ENCODE peak calls at places on chromosomes 1 and 21, in nine cellular contexts. G is ovary, K is GM12892, A is endothelial cell of umbilical vein, N is heart left ventricle, D is breast epithelium, X is tibial nerve, T is upper lobe of left lung, J is H54. Q is an unnamed sample.

GRCh38 chr1:7010534-7011200 is 225.4 kb downstream of the CAMTA1 start:
- DNase-seq in G (no peak), K (no peak), A (no peak), N (no peak), D (no peak), X (no peak), T (no peak), J (no peak), Q (no peak)

GRCh38 chr1:206590025-206590834 is 22.0 kb downstream of the EIF2D start:
- DNase-seq in G (no peak), K (no peak), A (no peak), N (no peak), D (no peak), X (no peak), T (no peak), J (peak), Q (no peak)

GRCh38 chr1:145845514-145846161 is at the start of gene NUDT17:
- DNase-seq in G (peak), K (peak), A (peak), N (peak), D (peak), X (peak), T (peak), J (peak), Q (peak)

GRCh38 chr1:226223157-226223785 is at the start of gene MIXL1:
- DNase-seq in G (no peak), K (peak), A (no peak), N (no peak), D (no peak), X (no peak), T (peak), J (no peak), Q (peak)

GRCh38 chr1:32468791-32469190 is 3.9 kb downstream of the ZBTB8B start:
- DNase-seq in G (no peak), K (no peak), A (no peak), N (no peak), D (no peak), X (no peak), T (no peak), J (no peak), Q (no peak)

GRCh38 chr1:116766616-116767469 is 12.6 kb downstream of the CD2 start:
- DNase-seq in G (no peak), K (no peak), A (no peak), N (no peak), D (no peak), X (no peak), T (no peak), J (no peak), Q (no peak)

GRCh38 chr1:102776074-102776473 is 332.2 kb downstream of the COL11A1 start:
- DNase-seq in G (no peak), K (no peak), A (no peak), N (no peak), D (no peak), X (no peak), T (no peak), J (no peak), Q (no peak)

GRCh38 chr1:6385673-6386191 is 7.8 kb downstream of the ACOT7 start:
- DNase-seq in G (no peak), K (no peak), A (peak), N (peak), D (peak), X (no peak), T (peak), J (peak), Q (no peak)

GRCh38 chr1:226634156-226634588 is 85.6 kb downstream of the STUM start:
- DNase-seq in G (peak), K (peak), A (peak), N (peak), D (peak), X (peak), T (peak), J (peak), Q (peak)

GRCh38 chr1:41735587-41736290 is 183.0 kb downstream of the HIVEP3 start:
- DNase-seq in G (no peak), K (no peak), A (no peak), N (peak), D (no peak), X (no peak), T (no peak), J (no peak), Q (no peak)

GRCh38 chr1:79859212-79859948 is 852.9 kb upstream of the ADGRL4 start:
- DNase-seq in G (no peak), K (no peak), A (peak), N (no peak), D (no peak), X (no peak), T (no peak), J (peak), Q (no peak)

GRCh38 chr1:18632711-18633427 is 2.2 kb downstream of the PAX7 start:
- DNase-seq in G (no peak), K (no peak), A (no peak), N (no peak), D (no peak), X (no peak), T (peak), J (no peak), Q (no peak)

GRCh38 chr1:98388431-98388830 is 273.1 kb upstream of the SNX7 start:
- DNase-seq in G (no peak), K (no peak), A (peak), N (no peak), D (no peak), X (no peak), T (no peak), J (peak), Q (no peak)

GRCh38 chr1:11990303-11991032 is 10.2 kb downstream of the MFN2 start:
- DNase-seq in G (no peak), K (no peak), A (no peak), N (peak), D (no peak), X (no peak), T (no peak), J (no peak), Q (no peak)

GRCh38 chr1:158496379-158496778 is 24.4 kb downstream of the OR10R2 start:
- DNase-seq in G (no peak), K (no peak), A (peak), N (no peak), D (no peak), X (no peak), T (no peak), J (no peak), Q (no peak)

GRCh38 chr1:180270767-180271639 is 40.9 kb downstream of the LHX4 start:
- DNase-seq in G (peak), K (no peak), A (no peak), N (peak), D (no peak), X (no peak), T (no peak), J (no peak), Q (no peak)

GRCh38 chr21:35204125-35204524 is 155.0 kb upstream of the RUNX1 start:
- DNase-seq in G (no peak), K (no peak), A (peak), N (no peak), D (no peak), X (no peak), T (no peak), J (no peak), Q (no peak)

GRCh38 chr21:45454924-45455315 is 50.0 kb downstream of the COL18A1 start:
- DNase-seq in G (no peak), K (no peak), A (no peak), N (peak), D (no peak), X (no peak), T (peak), J (no peak), Q (no peak)

GRCh38 chr1:237879195-237879594 is 11.5 kb downstream of the ZP4 start:
- DNase-seq in G (no peak), K (no peak), A (no peak), N (no peak), D (no peak), X (no peak), T (no peak), J (peak), Q (no peak)

GRCh38 chr1:178530037-178530402 is 17.1 kb downstream of the TEX35 start:
- DNase-seq in G (no peak), K (no peak), A (no peak), N (peak), D (peak), X (no peak), T (no peak), J (peak), Q (no peak)

GRCh38 chr1:161115132-161115711 is 2.6 kb downstream of the PFDN2 start:
- DNase-seq in G (no peak), K (no peak), A (peak), N (no peak), D (no peak), X (no peak), T (no peak), J (peak), Q (no peak)

GRCh38 chr21:44084496-44085241 is 22.5 kb upstream of the PWP2 start:
- DNase-seq in G (no peak), K (no peak), A (no peak), N (no peak), D (no peak), X (no peak), T (no peak), J (no peak), Q (no peak)

GRCh38 chr21:27776925-27777553 is 810.2 kb upstream of the ADAMTS5 start:
- DNase-seq in G (no peak), K (no peak), A (no peak), N (peak), D (no peak), X (no peak), T (no peak), J (no peak), Q (no peak)

GRCh38 chr21:15222711-15223110 is 157.9 kb upstream of the NRIP1 start:
- DNase-seq in G (no peak), K (no peak), A (no peak), N (no peak), D (no peak), X (no peak), T (no peak), J (no peak), Q (no peak)

GRCh38 chr1:202656057-202656456 is 54.2 kb downstream of the SYT2 start:
- DNase-seq in G (no peak), K (no peak), A (no peak), N (no peak), D (no peak), X (no peak), T (no peak), J (no peak), Q (no peak)

DNA sequence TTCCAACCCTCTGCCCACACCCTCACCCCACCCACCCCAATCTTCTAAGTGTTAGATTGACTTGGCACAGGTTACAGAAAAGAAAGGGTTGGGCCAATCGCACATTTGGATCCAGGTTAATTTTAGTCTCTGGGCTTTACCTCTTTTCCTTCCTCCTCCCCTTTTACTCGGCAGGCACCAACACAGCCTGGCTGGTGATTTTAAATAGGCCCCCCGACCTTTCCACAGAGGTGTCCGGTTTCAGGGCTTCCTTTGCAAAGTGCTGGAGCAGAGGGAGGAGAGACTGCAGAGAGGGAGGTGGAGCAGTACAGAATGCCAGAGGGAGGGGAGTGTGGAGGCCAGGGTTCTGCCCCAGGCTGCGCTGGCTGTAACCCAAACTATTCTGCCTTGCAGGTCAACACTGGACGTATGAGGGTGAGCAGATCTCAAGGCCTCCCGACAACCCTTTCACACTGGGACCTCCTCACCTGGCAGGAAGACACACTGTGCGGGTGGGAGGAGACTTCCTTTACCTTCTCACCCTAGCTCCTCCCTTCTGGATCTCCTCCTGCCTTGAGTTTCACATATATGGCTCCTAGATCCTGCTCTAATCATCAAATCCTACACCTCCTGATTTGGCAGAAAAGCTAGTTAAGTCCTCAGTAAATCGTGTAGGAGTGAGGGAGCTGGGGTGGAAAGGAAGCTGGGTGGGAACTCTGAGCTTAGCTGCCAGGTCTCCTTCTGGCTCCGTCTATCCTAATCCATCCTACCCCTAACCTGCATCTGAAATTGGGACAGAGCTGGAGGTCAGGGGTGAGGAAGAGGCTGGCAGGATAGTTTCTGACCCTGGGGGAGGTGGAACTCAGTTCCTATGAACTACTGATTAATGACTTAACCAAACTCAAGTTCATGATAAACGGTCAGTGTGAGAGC is 2.4 kb downstream of the CA14 start:
- DNase-seq in G (peak), K (no peak), A (peak), N (peak), D (no peak), X (no peak), T (no peak), J (no peak), Q (no peak)
- TF ChIP-seq POLR2A in G (no peak), K (no peak), A (no peak), N (no peak), D (no peak), X (no peak), T (no peak), J (no peak), Q (no peak)

DNA sequence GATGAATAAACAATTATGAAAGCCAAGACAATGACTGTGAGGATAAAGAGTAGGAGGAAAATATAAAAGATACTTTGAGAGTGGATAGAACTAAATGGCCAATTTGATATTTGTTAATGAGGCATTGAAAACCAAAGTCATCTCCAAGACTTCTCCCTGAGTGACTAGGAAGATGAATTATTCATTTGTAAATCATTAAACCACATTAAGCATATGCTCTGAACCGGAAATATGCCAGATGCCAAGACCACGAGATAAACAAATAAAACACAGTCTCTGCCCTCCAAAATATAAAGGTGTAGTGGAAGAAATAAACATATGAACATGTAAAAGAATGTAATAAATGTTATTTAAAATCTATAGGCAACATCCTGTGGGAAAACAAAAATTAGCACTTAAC is 78.8 kb downstream of the MRPL39 start:
- DNase-seq in G (no peak), K (no peak), A (no peak), N (no peak), D (no peak), X (no peak), T (no peak), J (no peak), Q (no peak)
- TF ChIP-seq POLR2A in G (no peak), K (no peak), A (no peak), N (no peak), D (no peak), X (no peak), T (no peak), J (no peak), Q (no peak)

GRCh38 chr1:156499194-156499702 is 1.3 kb downstream of the MEF2D start:
- DNase-seq in G (no peak), K (no peak), A (no peak), N (no peak), D (no peak), X (no peak), T (no peak), J (no peak), Q (no peak)

GRCh38 chr1:156500847-156501686 is 492 bp upstream of the MEF2D start:
- DNase-seq in G (peak), K (peak), A (peak), N (peak), D (peak), X (peak), T (peak), J (peak), Q (peak)

GRCh38 chr1:156502396-156502748 is 1.8 kb upstream of the MEF2D start:
- DNase-seq in G (no peak), K (no peak), A (no peak), N (no peak), D (no peak), X (no peak), T (no peak), J (no peak), Q (no peak)

GRCh38 chr1:156499703-156500577 is 635 bp downstream of the MEF2D start:
- DNase-seq in G (peak), K (no peak), A (peak), N (peak), D (no peak), X (no peak), T (peak), J (no peak), Q (no peak)

DNA sequence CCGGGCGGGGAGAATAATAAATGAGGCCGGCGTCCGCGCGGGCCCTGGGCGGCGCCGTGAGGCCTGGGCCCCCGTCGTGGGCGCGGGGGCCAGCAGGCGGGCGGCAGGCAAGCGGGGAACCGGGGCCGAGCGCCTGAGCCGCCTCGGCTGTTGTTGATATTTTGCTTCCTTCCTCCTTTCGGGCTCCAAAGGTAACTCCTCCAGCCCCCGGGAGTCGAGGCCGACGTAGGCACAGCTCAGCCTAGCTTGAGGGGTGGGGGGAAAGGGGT is at the start of gene MEF2D:
- DNase-seq in G (no peak), K (no peak), A (no peak), N (no peak), D (no peak), X (no peak), T (no peak), J (no peak), Q (no peak)
- TF ChIP-seq POLR2A in G (no peak), K (no peak), A (no peak), N (peak), D (no peak), X (peak), T (peak), J (no peak), Q (peak)

GRCh38 chr1:1038694-1039093 is 18.8 kb downstream of the AGRN start:
- DNase-seq in G (no peak), K (peak), A (no peak), N (no peak), D (no peak), X (no peak), T (no peak), J (no peak), Q (peak)

GRCh38 chr1:1039145-1039910 is 19.4 kb downstream of the AGRN start:
- DNase-seq in G (no peak), K (no peak), A (no peak), N (no peak), D (no peak), X (no peak), T (no peak), J (no peak), Q (no peak)

GRCh38 chr1:1041092-1041503 is 21.2 kb downstream of the AGRN start:
- DNase-seq in G (peak), K (no peak), A (no peak), N (no peak), D (no peak), X (no peak), T (peak), J (no peak), Q (no peak)

GRCh38 chr1:1041873-1042272 is 22.0 kb downstream of the AGRN start:
- DNase-seq in G (no peak), K (no peak), A (no peak), N (no peak), D (no peak), X (no peak), T (peak), J (no peak), Q (no peak)

DNA sequence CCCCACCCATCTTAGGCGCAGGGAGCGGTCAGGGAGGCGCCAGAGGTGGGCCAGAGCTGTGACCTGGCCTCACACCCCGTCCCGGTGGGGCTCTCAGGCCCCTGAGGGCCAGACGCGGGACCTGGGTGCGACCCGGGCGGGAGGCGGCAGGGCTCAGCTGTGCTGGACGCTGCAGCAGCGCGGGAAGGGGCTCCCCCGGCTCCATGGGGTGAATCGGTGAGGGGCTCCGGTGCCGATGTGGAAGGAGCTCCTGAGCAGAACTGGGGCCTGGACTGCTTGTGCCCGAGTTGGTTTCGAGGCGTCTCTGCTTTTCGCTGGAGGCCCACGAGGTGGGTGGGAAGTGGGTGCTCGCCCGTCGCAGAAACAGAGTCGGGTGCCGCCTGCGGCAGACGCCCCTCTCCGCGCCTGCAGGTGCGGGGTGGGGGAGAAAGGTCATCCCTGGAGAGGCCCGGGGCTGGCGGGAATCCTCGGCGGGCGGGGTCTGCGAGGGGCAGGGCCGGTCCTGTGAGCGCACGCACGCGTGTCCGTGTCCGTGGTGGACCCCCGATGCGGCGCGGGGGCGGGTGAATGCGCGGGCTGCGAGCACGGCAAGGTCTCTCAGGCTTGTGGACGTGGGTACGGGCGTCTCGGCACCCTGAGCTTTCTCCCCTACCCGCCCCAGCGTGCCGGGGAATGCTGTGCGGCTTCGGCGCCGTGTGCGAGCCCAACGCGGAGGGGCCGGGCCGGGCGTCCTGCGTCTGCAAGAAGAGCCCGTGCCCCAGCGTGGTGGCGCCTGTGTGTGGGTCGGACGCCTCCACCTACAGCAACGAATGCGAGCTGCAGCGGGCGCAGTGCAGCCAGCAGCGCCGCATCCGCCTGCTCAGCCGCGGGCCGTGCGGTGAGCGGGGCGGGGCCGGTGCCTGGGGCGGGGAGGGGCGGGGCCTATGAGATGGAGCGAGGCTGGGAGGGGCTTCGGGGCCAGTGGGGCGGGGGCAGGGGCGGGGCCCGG is 20.4 kb downstream of the AGRN start:
- DNase-seq in G (peak), K (peak), A (peak), N (peak), D (peak), X (peak), T (peak), J (no peak), Q (peak)
- TF ChIP-seq POLR2A in G (no peak), K (no peak), A (no peak), N (no peak), D (no peak), X (no peak), T (no peak), J (no peak), Q (no peak)

Q was measured in GM12891.